ENCODE peak calls at places on chromosomes 5 and 9, in six cellular contexts. V, Y, H, R, A and B are unnamed samples.
A peak's percentile ranks its signal among the peaks of the same experiment; 100 is the strongest.

GRCh38 chr9:4073371-4073770 is 226.5 kb downstream of the GLIS3 start:
- DNase-seq in H (peak; percentile 21), A (no peak), Y (no peak), V (peak; percentile 24), R (peak; percentile 53), B (no peak)

GRCh38 chr9:83388346-83388745 is 149.9 kb downstream of the FRMD3 start:
- DNase-seq in V (no peak), Y (no peak), H (no peak), A (no peak), R (no peak), B (no peak)

GRCh38 chr5:31390256-31390655 is 141.6 kb downstream of the DROSHA start:
- DNase-seq in H (no peak), R (no peak), V (no peak), A (no peak), Y (no peak), B (no peak)

GRCh38 chr9:137676998-137677397 is 58.2 kb downstream of the EHMT1 start:
- DNase-seq in A (no peak), V (no peak), Y (no peak), H (no peak), R (no peak), B (no peak)

GRCh38 chr5:151637676-151638075 is 46.5 kb upstream of the FAT2 start:
- DNase-seq in H (no peak), R (no peak), A (no peak), V (no peak), Y (no peak), B (no peak)

GRCh38 chr9:129803679-129804065 is 688 bp downstream of the TOR1B start:
- DNase-seq in Y (no peak), A (no peak), H (no peak), R (no peak), V (no peak), B (no peak)

GRCh38 chr5:116455061-116455460 is 119.6 kb downstream of the SEMA6A start:
- DNase-seq in R (no peak), H (no peak), Y (peak; percentile 2), V (peak; percentile 32), A (no peak), B (peak; percentile 81)

GRCh38 chr5:157801-158200 is 33.5 kb upstream of the LRRC14B start:
- DNase-seq in Y (no peak), V (no peak), R (no peak), A (no peak), H (no peak), B (no peak)

GRCh38 chr9:79681576-79681975 is 109.8 kb downstream of the TLE4 start:
- DNase-seq in Y (no peak), V (no peak), R (no peak), A (no peak), H (no peak), B (no peak)

GRCh38 chr5:28807230-28807629 is 1768.8 kb upstream of the CDH9 start:
- DNase-seq in R (no peak), A (no peak), V (peak; percentile 2), H (no peak), Y (no peak), B (peak; percentile 2)

GRCh38 chr5:99835791-99836190 is 699.4 kb upstream of the FAM174A start:
- DNase-seq in H (no peak), Y (no peak), A (no peak), V (no peak), R (no peak), B (no peak)

GRCh38 chr5:55320571-55320970 is 12.8 kb downstream of the MTREX start:
- DNase-seq in Y (no peak), A (no peak), V (no peak), H (no peak), R (no peak), B (no peak)

GRCh38 chr5:68973696-68974095 is 120.1 kb upstream of the SLC30A5 start:
- DNase-seq in Y (no peak), V (no peak), A (no peak), R (no peak), H (no peak), B (no peak)